ENCODE peak calls at places on chromosome 4, in seven cellular contexts. N is mesenchymal stem cell, U is mesendoderm, A is IMR-90, F is H9, M is neuronal stem cell, S is trophoblast cell. B is an unnamed sample.
A peak's percentile ranks its signal among the peaks of the same experiment; 100 is the strongest.

GRCh38 chr4:128787509-128788311 is 21.8 kb upstream of the JADE1 start:
- DNase-seq in U (no peak), F (no peak), A (peak; percentile 74), S (no peak), N (no peak), M (no peak), B (no peak)

GRCh38 chr4:139084425-139085093 is 69.0 kb downstream of the NOCT start:
- DNase-seq in M (no peak), A (no peak), N (no peak), F (no peak), U (no peak), S (no peak), B (no peak)

GRCh38 chr4:23717528-23718248 is 172.2 kb downstream of the PPARGC1A start:
- DNase-seq in N (peak; percentile 27), U (peak; percentile 63), F (no peak), M (no peak), S (no peak), A (peak; percentile 31), B (no peak)

GRCh38 chr4:5845035-5845905 is 47.6 kb downstream of the CRMP1 start:
- DNase-seq in U (no peak), M (no peak), A (no peak), N (no peak), F (no peak), S (no peak), B (no peak)

GRCh38 chr4:26009502-26009901 is 95.5 kb downstream of the SMIM20 start:
- DNase-seq in U (no peak), F (no peak), M (no peak), S (no peak), A (no peak), N (no peak), B (no peak)

GRCh38 chr4:59973496-59973895 is 1226.6 kb upstream of the ADGRL3 start:
- DNase-seq in M (no peak), F (no peak), N (no peak), A (no peak), S (no peak), U (no peak), B (no peak)

GRCh38 chr4:4289575-4289929 is 402 bp downstream of the LYAR start:
- DNase-seq in A (no peak), F (no peak), N (no peak), U (peak; percentile 16), S (no peak), M (no peak), B (no peak)

GRCh38 chr4:179110816-179111215 is 1668.6 kb upstream of the AGA start:
- DNase-seq in N (no peak), U (no peak), S (no peak), M (no peak), F (no peak), A (no peak), B (no peak)

GRCh38 chr4:33974270-33974669 is 2270.0 kb downstream of the ARAP2 start:
- DNase-seq in N (no peak), S (no peak), M (no peak), U (no peak), A (no peak), F (no peak), B (no peak)

GRCh38 chr4:11149612-11150259 is 279.0 kb downstream of the HS3ST1 start:
- DNase-seq in M (no peak), U (no peak), N (no peak), F (no peak), A (no peak), S (no peak), B (no peak)

GRCh38 chr4:13546855-13547562 is 2.7 kb upstream of the NKX3-2 start:
- DNase-seq in M (no peak), A (no peak), U (no peak), N (peak; percentile 47), F (peak; percentile 80), S (no peak), B (no peak)

GRCh38 chr4:7237863-7238262 is 45.5 kb downstream of the SORCS2 start:
- DNase-seq in U (no peak), A (peak; percentile 15), N (no peak), S (no peak), F (no peak), M (no peak), B (no peak)

GRCh38 chr4:60799214-60799613 is 400.9 kb upstream of the ADGRL3 start:
- DNase-seq in S (no peak), F (no peak), U (no peak), A (no peak), M (no peak), N (no peak), B (no peak)

GRCh38 chr4:150379454-150379853 is 202.5 kb upstream of the MAB21L2 start:
- DNase-seq in M (no peak), A (peak; percentile 64), S (no peak), U (no peak), F (no peak), N (no peak), B (no peak)

GRCh38 chr4:3417448-3417847 is 24.3 kb upstream of the HGFAC start:
- DNase-seq in S (no peak), N (no peak), M (no peak), F (peak; percentile 27), U (no peak), A (no peak), B (no peak)

GRCh38 chr4:151409470-151410313 is 716 bp downstream of the FHIP1A start:
- DNase-seq in A (no peak), N (peak; percentile 55), U (peak; percentile 82), M (peak; percentile 36), S (peak; percentile 52), F (peak; percentile 75), B (peak; percentile 81)

GRCh38 chr4:5888222-5888701 is 4.6 kb downstream of the CRMP1 start:
- DNase-seq in M (peak; percentile 71), F (peak; percentile 88), N (peak; percentile 17), S (no peak), A (no peak), U (peak; percentile 89), B (peak; percentile 76)

GRCh38 chr4:99945718-99946345 is 586 bp downstream of the DNAJB14 start:
- DNase-seq in M (peak; percentile 9), U (peak; percentile 73), S (peak; percentile 38), F (no peak), N (peak; percentile 60), A (peak; percentile 21), B (no peak)

GRCh38 chr4:157128395-157128794 is 52.4 kb downstream of the GLRB start:
- DNase-seq in N (peak; percentile 42), A (peak; percentile 52), F (no peak), U (peak; percentile 2), S (no peak), M (no peak), B (no peak)

GRCh38 chr4:176210101-176210500 is 14.7 kb upstream of the SPATA4 start:
- DNase-seq in S (no peak), A (no peak), F (no peak), U (no peak), M (no peak), N (no peak), B (no peak)

GRCh38 chr4:7007944-7008343 is 35.2 kb upstream of the TADA2B start:
- DNase-seq in U (peak; percentile 40), M (no peak), S (no peak), F (peak; percentile 53), N (no peak), A (peak; percentile 36), B (no peak)

DNA sequence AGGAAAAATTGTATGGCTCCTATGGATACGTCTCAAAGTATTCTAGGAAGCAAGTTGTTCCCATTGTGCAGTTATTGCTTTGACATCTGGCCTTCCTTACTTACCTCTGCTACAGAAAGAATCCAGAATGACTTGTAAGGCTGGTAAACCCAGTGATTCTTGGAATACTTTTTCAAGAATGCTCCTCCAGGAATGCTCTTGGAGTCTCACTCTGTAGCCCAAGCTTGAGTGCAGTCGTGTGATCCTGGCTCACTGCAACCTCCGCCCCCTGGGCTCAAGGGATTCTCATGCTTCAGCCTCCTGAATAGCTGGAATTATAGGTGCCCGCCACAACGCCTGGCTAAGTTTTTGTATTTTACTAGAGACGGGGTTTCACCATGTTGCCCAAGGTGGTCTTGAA is 38.1 kb downstream of the GAB1 start:
- DNase-seq in S (peak; percentile 87), N (no peak), F (no peak), U (no peak), M (no peak), A (no peak), B (no peak)
- H2BK120ac ChIP-seq in S (peak overlapping the region; percentile 8), N (no peak overlapping the region), F (no peak overlapping the region), U (no peak overlapping the region), M (no peak overlapping the region), A (no peak overlapping the region), B (no peak overlapping the region)

GRCh38 chr4:22313974-22314373 is 201.9 kb downstream of the ADGRA3 start:
- DNase-seq in M (no peak), A (no peak), S (no peak), N (no peak), U (no peak), F (no peak), B (no peak)

GRCh38 chr4:22315643-22316042 is 200.2 kb downstream of the ADGRA3 start:
- DNase-seq in U (no peak), A (peak; percentile 6), S (no peak), M (no peak), N (no peak), F (no peak), B (no peak)

DNA sequence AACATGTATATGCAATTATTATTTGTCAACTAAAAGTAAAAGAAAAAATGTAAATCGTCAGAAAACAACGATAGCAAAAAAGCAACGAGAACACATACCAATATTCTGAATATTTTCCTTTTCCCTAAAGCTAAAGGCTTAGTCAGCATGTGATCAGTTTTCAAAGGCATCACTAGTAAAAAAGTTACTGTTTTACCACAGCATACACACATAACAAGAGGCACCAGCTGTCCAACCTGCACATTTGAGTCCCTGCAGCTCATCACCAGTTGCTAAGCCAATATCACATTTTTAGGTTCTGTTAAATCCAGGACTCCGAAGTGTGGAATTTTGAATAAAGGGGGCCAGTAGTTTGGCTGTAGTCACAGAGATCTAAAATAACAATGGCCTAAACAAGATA is 203.8 kb downstream of the ADGRA3 start:
- DNase-seq in N (no peak), U (no peak), S (no peak), M (no peak), A (no peak), F (no peak), B (no peak)
- H2BK120ac ChIP-seq in N (no peak overlapping the region), U (no peak overlapping the region), S (no peak overlapping the region), M (no peak overlapping the region), A (no peak overlapping the region), F (no peak overlapping the region), B (no peak overlapping the region)

GRCh38 chr4:185936650-185937376 is 124.8 kb upstream of the SORBS2 start:
- DNase-seq in A (no peak), N (no peak), U (no peak), S (no peak), M (no peak), F (no peak), B (no peak)
- H2BK120ac ChIP-seq in A (no peak overlapping the region), N (no peak overlapping the region), U (no peak overlapping the region), S (no peak overlapping the region), M (no peak overlapping the region), F (no peak overlapping the region), B (no peak overlapping the region)

GRCh38 chr4:10026485-10026884 is 5.2 kb upstream of the SLC2A9 start:
- DNase-seq in S (no peak), N (no peak), F (no peak), M (no peak), U (no peak), A (no peak), B (no peak)

GRCh38 chr4:10028910-10029309 is 7.6 kb upstream of the SLC2A9 start:
- DNase-seq in M (no peak), N (no peak), S (no peak), A (no peak), U (no peak), F (peak; percentile 24), B (no peak)

GRCh38 chr4:10031663-10032590 is 10.6 kb upstream of the SLC2A9 start:
- DNase-seq in M (no peak), S (no peak), F (peak; percentile 8), A (no peak), U (peak; percentile 55), N (no peak), B (no peak)

GRCh38 chr4:10030946-10031662 is 9.8 kb upstream of the SLC2A9 start:
- DNase-seq in U (no peak), N (no peak), F (peak; percentile 10), S (no peak), A (no peak), M (no peak), B (no peak)

GRCh38 chr4:10029403-10029802 is 8.1 kb upstream of the SLC2A9 start:
- DNase-seq in F (no peak), A (no peak), S (no peak), N (no peak), M (no peak), U (no peak), B (no peak)
- H2BK120ac ChIP-seq in F (no peak overlapping the region), A (no peak overlapping the region), S (no peak overlapping the region), N (no peak overlapping the region), M (no peak overlapping the region), U (no peak overlapping the region), B (no peak overlapping the region)

B was measured in H1.